ENCODE peak calls at places on chromosome 10, in seven cellular contexts. One of them, this sample, is unnamed.
A peak's percentile ranks its signal among the peaks of the same experiment; 100 is the strongest.

GRCh38 chr10:119871881-119872609 is 598 bp downstream of the MCMBP start:
- DNase-seq in stomach: peak; percentile 65
- DNase-seq in GM12878: no peak
- DNase-seq in IMR-90: peak; percentile 28
- DNase-seq in endothelial cell of umbilical vein: peak; percentile 52
- DNase-seq in adrenal gland: peak; percentile 49
- DNase-seq in HCT116: peak; percentile 51
- DNase-seq in this sample: peak; percentile 47

GRCh38 chr10:34135515-34135914 is 679.6 kb downstream of the PARD3 start:
- DNase-seq in HCT116: no peak
- DNase-seq in stomach: no peak
- DNase-seq in GM12878: peak; percentile 34
- DNase-seq in endothelial cell of umbilical vein: no peak
- DNase-seq in adrenal gland: no peak
- DNase-seq in IMR-90: no peak
- DNase-seq in this sample: no peak

GRCh38 chr10:33328253-33328652 is 6.2 kb downstream of the NRP1 start:
- DNase-seq in endothelial cell of umbilical vein: no peak
- DNase-seq in GM12878: no peak
- DNase-seq in adrenal gland: no peak
- DNase-seq in IMR-90: no peak
- DNase-seq in stomach: no peak
- DNase-seq in HCT116: no peak
- DNase-seq in this sample: no peak

GRCh38 chr10:72370201-72370722 is 15.5 kb upstream of the DNAJB12 start:
- DNase-seq in stomach: no peak
- DNase-seq in endothelial cell of umbilical vein: no peak
- DNase-seq in HCT116: no peak
- DNase-seq in adrenal gland: no peak
- DNase-seq in IMR-90: no peak
- DNase-seq in GM12878: peak; percentile 9
- DNase-seq in this sample: no peak

GRCh38 chr10:541750-542371 is 147.6 kb downstream of the DIP2C start:
- DNase-seq in adrenal gland: no peak
- DNase-seq in HCT116: no peak
- DNase-seq in stomach: peak; percentile 27
- DNase-seq in endothelial cell of umbilical vein: no peak
- DNase-seq in GM12878: no peak
- DNase-seq in IMR-90: no peak
- DNase-seq in this sample: no peak

GRCh38 chr10:121683803-121684202 is 85.6 kb upstream of the FGFR2 start:
- DNase-seq in endothelial cell of umbilical vein: no peak
- DNase-seq in HCT116: no peak
- DNase-seq in stomach: no peak
- DNase-seq in GM12878: no peak
- DNase-seq in adrenal gland: no peak
- DNase-seq in IMR-90: no peak
- DNase-seq in this sample: no peak

GRCh38 chr10:13078912-13079775 is 20.8 kb upstream of the OPTN start:
- DNase-seq in HCT116: no peak
- DNase-seq in endothelial cell of umbilical vein: no peak
- DNase-seq in GM12878: no peak
- DNase-seq in stomach: no peak
- DNase-seq in adrenal gland: no peak
- DNase-seq in IMR-90: no peak
- DNase-seq in this sample: no peak

GRCh38 chr10:128462026-128462425 is 335.8 kb upstream of the MKI67 start:
- DNase-seq in endothelial cell of umbilical vein: no peak
- DNase-seq in IMR-90: no peak
- DNase-seq in stomach: no peak
- DNase-seq in HCT116: no peak
- DNase-seq in adrenal gland: no peak
- DNase-seq in GM12878: no peak
- DNase-seq in this sample: no peak

GRCh38 chr10:30818010-30818660 is 188.6 kb upstream of the LYZL2 start:
- DNase-seq in HCT116: no peak
- DNase-seq in endothelial cell of umbilical vein: peak; percentile 92
- DNase-seq in stomach: peak; percentile 39
- DNase-seq in GM12878: no peak
- DNase-seq in IMR-90: peak; percentile 58
- DNase-seq in adrenal gland: peak; percentile 44
- DNase-seq in this sample: peak; percentile 88

GRCh38 chr10:49398000-49398861 is 2.3 kb upstream of the DRGX start:
- DNase-seq in adrenal gland: peak; percentile 59
- DNase-seq in endothelial cell of umbilical vein: peak; percentile 32
- DNase-seq in stomach: no peak
- DNase-seq in HCT116: no peak
- DNase-seq in IMR-90: peak; percentile 28
- DNase-seq in GM12878: no peak
- DNase-seq in this sample: peak; percentile 41

GRCh38 chr10:123269017-123269552 is 114.9 kb downstream of the BUB3 start:
- DNase-seq in adrenal gland: no peak
- DNase-seq in GM12878: no peak
- DNase-seq in HCT116: no peak
- DNase-seq in IMR-90: no peak
- DNase-seq in endothelial cell of umbilical vein: no peak
- DNase-seq in stomach: no peak
- DNase-seq in this sample: no peak

GRCh38 chr10:119413738-119414611 is 128.5 kb downstream of the RGS10 start:
- DNase-seq in stomach: peak; percentile 32
- DNase-seq in GM12878: no peak
- DNase-seq in HCT116: no peak
- DNase-seq in IMR-90: peak; percentile 99
- DNase-seq in adrenal gland: no peak
- DNase-seq in endothelial cell of umbilical vein: no peak
- DNase-seq in this sample: no peak

GRCh38 chr10:114301177-114301576 is 62.1 kb downstream of the VWA2 start:
- DNase-seq in IMR-90: no peak
- DNase-seq in GM12878: no peak
- DNase-seq in HCT116: no peak
- DNase-seq in stomach: no peak
- DNase-seq in endothelial cell of umbilical vein: no peak
- DNase-seq in adrenal gland: no peak
- DNase-seq in this sample: no peak

GRCh38 chr10:121608669-121609190 is 10.5 kb upstream of the FGFR2 start:
- DNase-seq in IMR-90: no peak
- DNase-seq in HCT116: peak; percentile 43
- DNase-seq in adrenal gland: peak; percentile 57
- DNase-seq in stomach: peak; percentile 61
- DNase-seq in endothelial cell of umbilical vein: peak; percentile 24
- DNase-seq in GM12878: no peak
- DNase-seq in this sample: peak; percentile 9

GRCh38 chr10:42981358-42982236 is 95.3 kb upstream of the RET start:
- DNase-seq in adrenal gland: no peak
- DNase-seq in GM12878: no peak
- DNase-seq in endothelial cell of umbilical vein: no peak
- DNase-seq in IMR-90: no peak
- DNase-seq in stomach: peak; percentile 74
- DNase-seq in HCT116: no peak
- DNase-seq in this sample: peak; percentile 30

GRCh38 chr10:68826764-68827591 is at the start of gene STOX1:
- DNase-seq in adrenal gland: peak; percentile 70
- DNase-seq in endothelial cell of umbilical vein: peak; percentile 60
- DNase-seq in GM12878: no peak
- DNase-seq in HCT116: peak; percentile 44
- DNase-seq in stomach: peak; percentile 65
- DNase-seq in IMR-90: peak; percentile 51
- DNase-seq in this sample: peak; percentile 79

GRCh38 chr10:81911328-81911727 is 36.3 kb downstream of the NRG3 start:
- DNase-seq in IMR-90: no peak
- DNase-seq in adrenal gland: no peak
- DNase-seq in stomach: no peak
- DNase-seq in endothelial cell of umbilical vein: no peak
- DNase-seq in GM12878: no peak
- DNase-seq in HCT116: no peak
- DNase-seq in this sample: no peak

GRCh38 chr10:120221873-120222485 is 235.0 kb upstream of the PLPP4 start:
- DNase-seq in HCT116: peak; percentile 54
- DNase-seq in IMR-90: no peak
- DNase-seq in stomach: peak; percentile 35
- DNase-seq in GM12878: no peak
- DNase-seq in adrenal gland: no peak
- DNase-seq in endothelial cell of umbilical vein: peak; percentile 64
- DNase-seq in this sample: peak; percentile 30

GRCh38 chr10:59361659-59362183 is 628 bp downstream of the FAM13C start:
- DNase-seq in stomach: no peak
- DNase-seq in adrenal gland: no peak
- DNase-seq in GM12878: no peak
- DNase-seq in HCT116: no peak
- DNase-seq in endothelial cell of umbilical vein: no peak
- DNase-seq in IMR-90: peak; percentile 4
- DNase-seq in this sample: no peak

GRCh38 chr10:59362184-59362966 is at the start of gene FAM13C:
- DNase-seq in HCT116: no peak
- DNase-seq in IMR-90: peak; percentile 63
- DNase-seq in endothelial cell of umbilical vein: peak; percentile 42
- DNase-seq in GM12878: no peak
- DNase-seq in adrenal gland: peak; percentile 76
- DNase-seq in stomach: peak; percentile 66
- DNase-seq in this sample: no peak

GRCh38 chr10:59363446-59363958 is 1.2 kb upstream of the FAM13C start:
- DNase-seq in GM12878: no peak
- DNase-seq in IMR-90: no peak
- DNase-seq in endothelial cell of umbilical vein: no peak
- DNase-seq in adrenal gland: no peak
- DNase-seq in HCT116: no peak
- DNase-seq in stomach: no peak
- DNase-seq in this sample: no peak

GRCh38 chr10:59360605-59361515 is 1.5 kb downstream of the FAM13C start:
- DNase-seq in stomach: no peak
- DNase-seq in endothelial cell of umbilical vein: no peak
- DNase-seq in adrenal gland: no peak
- DNase-seq in HCT116: no peak
- DNase-seq in IMR-90: no peak
- DNase-seq in GM12878: no peak
- DNase-seq in this sample: no peak

DNA sequence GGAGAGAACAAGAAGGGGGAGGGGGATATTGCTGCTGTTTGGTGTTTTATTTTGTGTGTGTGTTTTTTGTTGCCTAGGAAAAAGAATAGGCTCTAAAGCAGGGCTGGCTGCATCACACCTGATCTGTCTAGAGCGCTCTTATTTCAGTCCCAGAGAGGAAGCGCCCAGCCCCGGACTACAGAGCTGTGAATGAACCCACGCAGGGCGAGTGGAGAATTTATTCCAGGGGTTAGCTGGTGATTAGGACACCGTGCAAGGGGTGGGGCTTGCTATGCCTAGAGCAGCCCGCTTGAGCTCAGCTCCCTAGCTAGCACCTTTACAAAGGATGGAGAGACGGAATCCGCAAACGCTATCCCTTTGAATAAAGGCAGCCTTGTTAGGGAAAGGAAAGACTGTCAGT is 642 bp upstream of the FAM13C start:
- DNase-seq in GM12878: no peak
- DNase-seq in HCT116: no peak
- DNase-seq in adrenal gland: peak; percentile 72
- DNase-seq in stomach: peak; percentile 50
- DNase-seq in IMR-90: peak; percentile 33
- DNase-seq in endothelial cell of umbilical vein: peak; percentile 14
- DNase-seq in this sample: no peak
- TF ChIP-seq POLR2A in GM12878: no peak
- TF ChIP-seq POLR2A in HCT116: no peak
- TF ChIP-seq POLR2A in adrenal gland: peak; percentile 3
- TF ChIP-seq POLR2A in stomach: no peak
- TF ChIP-seq POLR2A in IMR-90: no peak
- TF ChIP-seq POLR2A in endothelial cell of umbilical vein: no peak
- TF ChIP-seq POLR2A in this sample: no peak

GRCh38 chr10:130455111-130455695 is 319.0 kb downstream of the GLRX3 start:
- DNase-seq in adrenal gland: no peak
- DNase-seq in endothelial cell of umbilical vein: no peak
- DNase-seq in HCT116: no peak
- DNase-seq in GM12878: no peak
- DNase-seq in IMR-90: no peak
- DNase-seq in stomach: no peak
- DNase-seq in this sample: no peak

GRCh38 chr10:130455791-130456190 is 319.6 kb downstream of the GLRX3 start:
- DNase-seq in HCT116: no peak
- DNase-seq in IMR-90: no peak
- DNase-seq in adrenal gland: no peak
- DNase-seq in endothelial cell of umbilical vein: no peak
- DNase-seq in GM12878: no peak
- DNase-seq in stomach: no peak
- DNase-seq in this sample: no peak

GRCh38 chr10:130453721-130454542 is 317.7 kb downstream of the GLRX3 start:
- DNase-seq in GM12878: no peak
- DNase-seq in endothelial cell of umbilical vein: no peak
- DNase-seq in HCT116: no peak
- DNase-seq in adrenal gland: no peak
- DNase-seq in stomach: no peak
- DNase-seq in IMR-90: no peak
- DNase-seq in this sample: no peak

GRCh38 chr10:130453036-130453720 is 317.0 kb downstream of the GLRX3 start:
- DNase-seq in endothelial cell of umbilical vein: no peak
- DNase-seq in adrenal gland: no peak
- DNase-seq in stomach: no peak
- DNase-seq in HCT116: no peak
- DNase-seq in IMR-90: no peak
- DNase-seq in GM12878: no peak
- DNase-seq in this sample: no peak

DNA sequence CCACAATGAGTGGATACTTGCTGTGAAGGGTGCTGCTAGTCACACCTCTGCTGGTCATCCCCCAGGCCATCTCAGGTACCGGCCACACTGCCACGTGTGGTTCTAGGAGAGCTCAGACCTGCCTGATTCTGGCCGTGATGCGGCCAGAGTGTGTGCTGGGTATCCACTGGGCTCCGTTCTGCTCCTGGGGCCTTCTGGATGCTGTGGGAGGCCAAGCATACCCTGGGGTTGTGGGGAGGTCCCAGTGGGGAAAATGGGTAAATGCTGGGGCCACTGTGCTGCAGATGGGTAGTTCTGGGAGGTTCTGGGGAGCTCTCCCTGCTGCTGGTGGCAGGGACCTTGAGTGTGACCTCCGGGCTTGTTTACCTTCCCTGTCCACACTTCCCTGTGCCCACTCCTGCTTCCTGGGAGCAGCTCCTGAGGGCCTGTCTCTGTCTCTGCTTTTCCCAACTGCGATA is 318.4 kb downstream of the GLRX3 start:
- DNase-seq in adrenal gland: no peak
- DNase-seq in stomach: no peak
- DNase-seq in GM12878: no peak
- DNase-seq in HCT116: no peak
- DNase-seq in endothelial cell of umbilical vein: no peak
- DNase-seq in IMR-90: no peak
- DNase-seq in this sample: no peak
- TF ChIP-seq POLR2A in adrenal gland: no peak
- TF ChIP-seq POLR2A in stomach: no peak
- TF ChIP-seq POLR2A in GM12878: no peak
- TF ChIP-seq POLR2A in HCT116: no peak
- TF ChIP-seq POLR2A in endothelial cell of umbilical vein: no peak
- TF ChIP-seq POLR2A in IMR-90: no peak
- TF ChIP-seq POLR2A in this sample: no peak

GRCh38 chr10:58267713-58268453 is at the start of gene IPMK:
- DNase-seq in GM12878: peak; percentile 63
- DNase-seq in stomach: peak; percentile 96
- DNase-seq in adrenal gland: peak; percentile 96
- DNase-seq in HCT116: peak; percentile 75
- DNase-seq in IMR-90: peak; percentile 79
- DNase-seq in endothelial cell of umbilical vein: peak; percentile 95
- DNase-seq in this sample: peak; percentile 95
- TF ChIP-seq POLR2A in GM12878: peak; percentile 71
- TF ChIP-seq POLR2A in stomach: no peak
- TF ChIP-seq POLR2A in adrenal gland: peak; percentile 89
- TF ChIP-seq POLR2A in HCT116: peak; percentile 64
- TF ChIP-seq POLR2A in IMR-90: peak; percentile 85
- TF ChIP-seq POLR2A in endothelial cell of umbilical vein: peak; percentile 42
- TF ChIP-seq POLR2A in this sample: peak; percentile 56

GRCh38 chr10:79054203-79055099 is 14.3 kb upstream of the ZMIZ1 start:
- DNase-seq in IMR-90: no peak
- DNase-seq in stomach: peak; percentile 87
- DNase-seq in adrenal gland: peak; percentile 4
- DNase-seq in endothelial cell of umbilical vein: no peak
- DNase-seq in GM12878: no peak
- DNase-seq in HCT116: no peak
- DNase-seq in this sample: no peak
- TF ChIP-seq POLR2A in IMR-90: no peak
- TF ChIP-seq POLR2A in stomach: no peak
- TF ChIP-seq POLR2A in adrenal gland: no peak
- TF ChIP-seq POLR2A in endothelial cell of umbilical vein: no peak
- TF ChIP-seq POLR2A in GM12878: no peak
- TF ChIP-seq POLR2A in HCT116: no peak
- TF ChIP-seq POLR2A in this sample: no peak